ENCODE peak calls at places on chromosomes 7 and 10, in eight cellular contexts. One of them, this sample, is unnamed.

GRCh38 chr7:51314726-51315125 is 1.9 kb downstream of the COBL start:
- DNase-seq in stimulated activated CD4-positive, alpha-beta T cell treated with anti-CD3 and anti-CD28 coated beads, TNF-alpha, amount 100 ng/mL, for 24 hours: no peak
- DNase-seq in RCC 7860: no peak
- DNase-seq in A172: no peak
- DNase-seq in fibroblast of lung: no peak
- DNase-seq in GM13976: no peak
- DNase-seq in astrocyte: no peak
- DNase-seq in smooth muscle cell of the brain vasculature: no peak
- DNase-seq in this sample: no peak

GRCh38 chr10:91944880-91945630 is 21.5 kb downstream of the BTAF1 start:
- DNase-seq in GM13976: no peak
- DNase-seq in fibroblast of lung: no peak
- DNase-seq in A172: peak
- DNase-seq in RCC 7860: peak
- DNase-seq in smooth muscle cell of the brain vasculature: no peak
- DNase-seq in stimulated activated CD4-positive, alpha-beta T cell treated with anti-CD3 and anti-CD28 coated beads, TNF-alpha, amount 100 ng/mL, for 24 hours: no peak
- DNase-seq in astrocyte: peak
- DNase-seq in this sample: no peak

GRCh38 chr7:70457477-70458194 is 674.3 kb upstream of the GALNT17 start:
- DNase-seq in RCC 7860: no peak
- DNase-seq in smooth muscle cell of the brain vasculature: no peak
- DNase-seq in fibroblast of lung: no peak
- DNase-seq in A172: no peak
- DNase-seq in GM13976: no peak
- DNase-seq in astrocyte: peak
- DNase-seq in stimulated activated CD4-positive, alpha-beta T cell treated with anti-CD3 and anti-CD28 coated beads, TNF-alpha, amount 100 ng/mL, for 24 hours: no peak
- DNase-seq in this sample: no peak

GRCh38 chr10:35961501-35961900 is 319.4 kb upstream of the FZD8 start:
- DNase-seq in astrocyte: peak
- DNase-seq in A172: peak
- DNase-seq in fibroblast of lung: no peak
- DNase-seq in GM13976: no peak
- DNase-seq in stimulated activated CD4-positive, alpha-beta T cell treated with anti-CD3 and anti-CD28 coated beads, TNF-alpha, amount 100 ng/mL, for 24 hours: no peak
- DNase-seq in smooth muscle cell of the brain vasculature: no peak
- DNase-seq in RCC 7860: peak
- DNase-seq in this sample: no peak

GRCh38 chr10:73906524-73907447 is 4.1 kb upstream of the PLAU start:
- DNase-seq in smooth muscle cell of the brain vasculature: peak
- DNase-seq in stimulated activated CD4-positive, alpha-beta T cell treated with anti-CD3 and anti-CD28 coated beads, TNF-alpha, amount 100 ng/mL, for 24 hours: no peak
- DNase-seq in GM13976: no peak
- DNase-seq in astrocyte: peak
- DNase-seq in A172: peak
- DNase-seq in fibroblast of lung: peak
- DNase-seq in RCC 7860: peak
- DNase-seq in this sample: no peak

GRCh38 chr7:12422449-12423320 is 19.0 kb upstream of the VWDE start:
- DNase-seq in GM13976: no peak
- DNase-seq in astrocyte: no peak
- DNase-seq in A172: no peak
- DNase-seq in stimulated activated CD4-positive, alpha-beta T cell treated with anti-CD3 and anti-CD28 coated beads, TNF-alpha, amount 100 ng/mL, for 24 hours: no peak
- DNase-seq in fibroblast of lung: peak
- DNase-seq in RCC 7860: no peak
- DNase-seq in smooth muscle cell of the brain vasculature: no peak
- DNase-seq in this sample: no peak

GRCh38 chr10:3811331-3811870 is 26.4 kb upstream of the KLF6 start:
- DNase-seq in RCC 7860: peak
- DNase-seq in fibroblast of lung: peak
- DNase-seq in smooth muscle cell of the brain vasculature: no peak
- DNase-seq in stimulated activated CD4-positive, alpha-beta T cell treated with anti-CD3 and anti-CD28 coated beads, TNF-alpha, amount 100 ng/mL, for 24 hours: no peak
- DNase-seq in GM13976: peak
- DNase-seq in A172: peak
- DNase-seq in astrocyte: peak
- DNase-seq in this sample: peak

GRCh38 chr10:86410542-86411124 is 44.0 kb upstream of the GRID1 start:
- DNase-seq in astrocyte: peak
- DNase-seq in smooth muscle cell of the brain vasculature: no peak
- DNase-seq in fibroblast of lung: peak
- DNase-seq in GM13976: no peak
- DNase-seq in A172: peak
- DNase-seq in stimulated activated CD4-positive, alpha-beta T cell treated with anti-CD3 and anti-CD28 coated beads, TNF-alpha, amount 100 ng/mL, for 24 hours: no peak
- DNase-seq in RCC 7860: peak
- DNase-seq in this sample: no peak

GRCh38 chr7:146116452-146117219 is at the start of gene CNTNAP2:
- DNase-seq in A172: no peak
- DNase-seq in GM13976: no peak
- DNase-seq in RCC 7860: no peak
- DNase-seq in stimulated activated CD4-positive, alpha-beta T cell treated with anti-CD3 and anti-CD28 coated beads, TNF-alpha, amount 100 ng/mL, for 24 hours: no peak
- DNase-seq in smooth muscle cell of the brain vasculature: peak
- DNase-seq in astrocyte: peak
- DNase-seq in fibroblast of lung: peak
- DNase-seq in this sample: no peak

GRCh38 chr10:61139230-61139928 is 195.4 kb upstream of the RHOBTB1 start:
- DNase-seq in smooth muscle cell of the brain vasculature: no peak
- DNase-seq in A172: no peak
- DNase-seq in fibroblast of lung: no peak
- DNase-seq in stimulated activated CD4-positive, alpha-beta T cell treated with anti-CD3 and anti-CD28 coated beads, TNF-alpha, amount 100 ng/mL, for 24 hours: no peak
- DNase-seq in GM13976: no peak
- DNase-seq in astrocyte: no peak
- DNase-seq in RCC 7860: no peak
- DNase-seq in this sample: no peak

GRCh38 chr10:21626457-21627161 is 92.6 kb downstream of the MLLT10 start:
- DNase-seq in smooth muscle cell of the brain vasculature: no peak
- DNase-seq in RCC 7860: no peak
- DNase-seq in stimulated activated CD4-positive, alpha-beta T cell treated with anti-CD3 and anti-CD28 coated beads, TNF-alpha, amount 100 ng/mL, for 24 hours: no peak
- DNase-seq in fibroblast of lung: peak
- DNase-seq in A172: no peak
- DNase-seq in astrocyte: peak
- DNase-seq in GM13976: no peak
- DNase-seq in this sample: no peak

GRCh38 chr10:5618829-5619228 is 47.6 kb downstream of the ASB13 start:
- DNase-seq in smooth muscle cell of the brain vasculature: no peak
- DNase-seq in fibroblast of lung: peak
- DNase-seq in RCC 7860: no peak
- DNase-seq in stimulated activated CD4-positive, alpha-beta T cell treated with anti-CD3 and anti-CD28 coated beads, TNF-alpha, amount 100 ng/mL, for 24 hours: no peak
- DNase-seq in A172: no peak
- DNase-seq in astrocyte: no peak
- DNase-seq in GM13976: no peak
- DNase-seq in this sample: no peak

GRCh38 chr10:127649642-127650041 is 87.3 kb upstream of the FOXI2 start:
- DNase-seq in smooth muscle cell of the brain vasculature: no peak
- DNase-seq in RCC 7860: no peak
- DNase-seq in stimulated activated CD4-positive, alpha-beta T cell treated with anti-CD3 and anti-CD28 coated beads, TNF-alpha, amount 100 ng/mL, for 24 hours: no peak
- DNase-seq in A172: peak
- DNase-seq in GM13976: no peak
- DNase-seq in astrocyte: no peak
- DNase-seq in fibroblast of lung: no peak
- DNase-seq in this sample: no peak

GRCh38 chr7:154512121-154512621 is 460.0 kb downstream of the DPP6 start:
- DNase-seq in smooth muscle cell of the brain vasculature: no peak
- DNase-seq in GM13976: no peak
- DNase-seq in fibroblast of lung: no peak
- DNase-seq in astrocyte: no peak
- DNase-seq in A172: no peak
- DNase-seq in stimulated activated CD4-positive, alpha-beta T cell treated with anti-CD3 and anti-CD28 coated beads, TNF-alpha, amount 100 ng/mL, for 24 hours: no peak
- DNase-seq in RCC 7860: no peak
- DNase-seq in this sample: no peak

GRCh38 chr10:84427903-84428650 is 99.7 kb downstream of the CCSER2 start:
- DNase-seq in A172: no peak
- DNase-seq in astrocyte: peak
- DNase-seq in GM13976: no peak
- DNase-seq in RCC 7860: no peak
- DNase-seq in smooth muscle cell of the brain vasculature: no peak
- DNase-seq in stimulated activated CD4-positive, alpha-beta T cell treated with anti-CD3 and anti-CD28 coated beads, TNF-alpha, amount 100 ng/mL, for 24 hours: no peak
- DNase-seq in fibroblast of lung: no peak
- DNase-seq in this sample: no peak

GRCh38 chr10:102395677-102396197 is at the start of gene NFKB2:
- DNase-seq in stimulated activated CD4-positive, alpha-beta T cell treated with anti-CD3 and anti-CD28 coated beads, TNF-alpha, amount 100 ng/mL, for 24 hours: no peak
- DNase-seq in RCC 7860: peak
- DNase-seq in fibroblast of lung: no peak
- DNase-seq in astrocyte: no peak
- DNase-seq in GM13976: peak
- DNase-seq in smooth muscle cell of the brain vasculature: no peak
- DNase-seq in A172: peak
- DNase-seq in this sample: no peak

GRCh38 chr7:73521636-73522080 is 435 bp downstream of the BAZ1B start:
- DNase-seq in A172: peak
- DNase-seq in smooth muscle cell of the brain vasculature: no peak
- DNase-seq in astrocyte: peak
- DNase-seq in GM13976: peak
- DNase-seq in RCC 7860: no peak
- DNase-seq in stimulated activated CD4-positive, alpha-beta T cell treated with anti-CD3 and anti-CD28 coated beads, TNF-alpha, amount 100 ng/mL, for 24 hours: peak
- DNase-seq in fibroblast of lung: no peak
- DNase-seq in this sample: no peak

GRCh38 chr7:115731796-115732471 is 298.6 kb downstream of the TFEC start:
- DNase-seq in RCC 7860: no peak
- DNase-seq in fibroblast of lung: no peak
- DNase-seq in smooth muscle cell of the brain vasculature: no peak
- DNase-seq in astrocyte: no peak
- DNase-seq in GM13976: no peak
- DNase-seq in stimulated activated CD4-positive, alpha-beta T cell treated with anti-CD3 and anti-CD28 coated beads, TNF-alpha, amount 100 ng/mL, for 24 hours: no peak
- DNase-seq in A172: no peak
- DNase-seq in this sample: no peak

GRCh38 chr10:71092812-71093391 is 119.5 kb upstream of the UNC5B start:
- DNase-seq in astrocyte: no peak
- DNase-seq in A172: no peak
- DNase-seq in stimulated activated CD4-positive, alpha-beta T cell treated with anti-CD3 and anti-CD28 coated beads, TNF-alpha, amount 100 ng/mL, for 24 hours: no peak
- DNase-seq in GM13976: no peak
- DNase-seq in smooth muscle cell of the brain vasculature: no peak
- DNase-seq in fibroblast of lung: no peak
- DNase-seq in RCC 7860: no peak
- DNase-seq in this sample: no peak

GRCh38 chr7:108330237-108330636 is 126.0 kb downstream of the NRCAM start:
- DNase-seq in fibroblast of lung: no peak
- DNase-seq in A172: no peak
- DNase-seq in RCC 7860: no peak
- DNase-seq in astrocyte: no peak
- DNase-seq in stimulated activated CD4-positive, alpha-beta T cell treated with anti-CD3 and anti-CD28 coated beads, TNF-alpha, amount 100 ng/mL, for 24 hours: no peak
- DNase-seq in smooth muscle cell of the brain vasculature: no peak
- DNase-seq in GM13976: no peak
- DNase-seq in this sample: no peak

GRCh38 chr7:35508623-35509400 is 186.1 kb downstream of the HERPUD2 start:
- DNase-seq in fibroblast of lung: no peak
- DNase-seq in GM13976: no peak
- DNase-seq in RCC 7860: no peak
- DNase-seq in astrocyte: no peak
- DNase-seq in stimulated activated CD4-positive, alpha-beta T cell treated with anti-CD3 and anti-CD28 coated beads, TNF-alpha, amount 100 ng/mL, for 24 hours: no peak
- DNase-seq in smooth muscle cell of the brain vasculature: no peak
- DNase-seq in A172: no peak
- DNase-seq in this sample: no peak

GRCh38 chr7:116229359-116229758 is 19.0 kb downstream of the TES start:
- DNase-seq in fibroblast of lung: no peak
- DNase-seq in stimulated activated CD4-positive, alpha-beta T cell treated with anti-CD3 and anti-CD28 coated beads, TNF-alpha, amount 100 ng/mL, for 24 hours: no peak
- DNase-seq in astrocyte: no peak
- DNase-seq in A172: no peak
- DNase-seq in GM13976: no peak
- DNase-seq in RCC 7860: no peak
- DNase-seq in smooth muscle cell of the brain vasculature: no peak
- DNase-seq in this sample: no peak

GRCh38 chr7:30852744-30853288 is 58.8 kb upstream of the AQP1 start:
- DNase-seq in GM13976: no peak
- DNase-seq in RCC 7860: no peak
- DNase-seq in astrocyte: no peak
- DNase-seq in fibroblast of lung: no peak
- DNase-seq in stimulated activated CD4-positive, alpha-beta T cell treated with anti-CD3 and anti-CD28 coated beads, TNF-alpha, amount 100 ng/mL, for 24 hours: no peak
- DNase-seq in smooth muscle cell of the brain vasculature: no peak
- DNase-seq in A172: no peak
- DNase-seq in this sample: no peak

GRCh38 chr10:132185601-132186487 is 904 bp upstream of the DPYSL4 start:
- DNase-seq in stimulated activated CD4-positive, alpha-beta T cell treated with anti-CD3 and anti-CD28 coated beads, TNF-alpha, amount 100 ng/mL, for 24 hours: peak
- DNase-seq in GM13976: no peak
- DNase-seq in RCC 7860: no peak
- DNase-seq in smooth muscle cell of the brain vasculature: no peak
- DNase-seq in fibroblast of lung: peak
- DNase-seq in A172: no peak
- DNase-seq in astrocyte: no peak
- DNase-seq in this sample: peak

GRCh38 chr10:95406651-95407280 is 116.0 kb upstream of the PDLIM1 start:
- DNase-seq in smooth muscle cell of the brain vasculature: no peak
- DNase-seq in A172: peak
- DNase-seq in astrocyte: no peak
- DNase-seq in fibroblast of lung: no peak
- DNase-seq in stimulated activated CD4-positive, alpha-beta T cell treated with anti-CD3 and anti-CD28 coated beads, TNF-alpha, amount 100 ng/mL, for 24 hours: no peak
- DNase-seq in GM13976: no peak
- DNase-seq in RCC 7860: peak
- DNase-seq in this sample: no peak

GRCh38 chr10:130844264-130844761 is 467.2 kb downstream of the TCERG1L start:
- DNase-seq in stimulated activated CD4-positive, alpha-beta T cell treated with anti-CD3 and anti-CD28 coated beads, TNF-alpha, amount 100 ng/mL, for 24 hours: no peak
- DNase-seq in astrocyte: no peak
- DNase-seq in smooth muscle cell of the brain vasculature: no peak
- DNase-seq in GM13976: no peak
- DNase-seq in A172: no peak
- DNase-seq in RCC 7860: no peak
- DNase-seq in fibroblast of lung: no peak
- DNase-seq in this sample: no peak

GRCh38 chr7:139661043-139661440 is 116.8 kb downstream of the HIPK2 start:
- DNase-seq in RCC 7860: no peak
- DNase-seq in GM13976: no peak
- DNase-seq in smooth muscle cell of the brain vasculature: no peak
- DNase-seq in stimulated activated CD4-positive, alpha-beta T cell treated with anti-CD3 and anti-CD28 coated beads, TNF-alpha, amount 100 ng/mL, for 24 hours: no peak
- DNase-seq in A172: no peak
- DNase-seq in fibroblast of lung: no peak
- DNase-seq in astrocyte: no peak
- DNase-seq in this sample: no peak

GRCh38 chr7:28575241-28575643 is 162.9 kb downstream of the CREB5 start:
- DNase-seq in astrocyte: peak
- DNase-seq in RCC 7860: peak
- DNase-seq in smooth muscle cell of the brain vasculature: no peak
- DNase-seq in fibroblast of lung: peak
- DNase-seq in stimulated activated CD4-positive, alpha-beta T cell treated with anti-CD3 and anti-CD28 coated beads, TNF-alpha, amount 100 ng/mL, for 24 hours: no peak
- DNase-seq in A172: peak
- DNase-seq in GM13976: no peak
- DNase-seq in this sample: no peak

GRCh38 chr10:22701132-22701851 is 13.1 kb downstream of the PIP4K2A start:
- DNase-seq in A172: no peak
- DNase-seq in stimulated activated CD4-positive, alpha-beta T cell treated with anti-CD3 and anti-CD28 coated beads, TNF-alpha, amount 100 ng/mL, for 24 hours: no peak
- DNase-seq in RCC 7860: no peak
- DNase-seq in fibroblast of lung: no peak
- DNase-seq in astrocyte: no peak
- DNase-seq in GM13976: no peak
- DNase-seq in smooth muscle cell of the brain vasculature: no peak
- DNase-seq in this sample: no peak

GRCh38 chr10:71767420-71768035 is 5.8 kb downstream of the VSIR start:
- DNase-seq in RCC 7860: peak
- DNase-seq in stimulated activated CD4-positive, alpha-beta T cell treated with anti-CD3 and anti-CD28 coated beads, TNF-alpha, amount 100 ng/mL, for 24 hours: no peak
- DNase-seq in fibroblast of lung: peak
- DNase-seq in astrocyte: no peak
- DNase-seq in A172: peak
- DNase-seq in GM13976: no peak
- DNase-seq in smooth muscle cell of the brain vasculature: no peak
- DNase-seq in this sample: no peak